ENCODE peak calls at places on chromosome 18, in eight cellular contexts. R is mesenteric fat pad, G is G401, P is HFFc6, Y is NCI-H748 treated with DMSO at 0.1 percent for 48 hours, T is A172, X is MV-4-11, J is NCI-H1105. S is an unnamed sample.
A peak's percentile ranks its signal among the peaks of the same experiment; 100 is the strongest.

GRCh38 chr18:58556333-58557012 is 72.4 kb downstream of the ALPK2 start:
- DNase-seq in R (no peak), G (no peak), P (no peak), Y (no peak), T (no peak), X (no peak), J (no peak), S (peak; percentile 6)

GRCh38 chr18:62460851-62461300 is 61.9 kb upstream of the ZCCHC2 start:
- DNase-seq in R (no peak), G (no peak), P (no peak), Y (no peak), T (no peak), X (peak; percentile 40), J (no peak), S (no peak)

GRCh38 chr18:39966275-39966674 is 1988.8 kb upstream of the PIK3C3 start:
- DNase-seq in R (no peak), G (peak; percentile 63), P (no peak), Y (no peak), T (no peak), X (no peak), J (peak; percentile 7), S (no peak)

GRCh38 chr18:332721-333513 is 65.1 kb upstream of the THOC1 start:
- DNase-seq in R (no peak), G (no peak), P (no peak), Y (no peak), T (no peak), X (no peak), J (no peak), S (no peak)

GRCh38 chr18:22726469-22726868 is 206.7 kb upstream of the RBBP8 start:
- DNase-seq in R (no peak), G (no peak), P (no peak), Y (no peak), T (no peak), X (no peak), J (no peak), S (no peak)

GRCh38 chr18:49335677-49336076 is 124.8 kb downstream of the DYM start:
- DNase-seq in R (no peak), G (no peak), P (no peak), Y (no peak), T (no peak), X (no peak), J (no peak), S (peak; percentile 28)

GRCh38 chr18:75489493-75490190 is 62.1 kb upstream of the SMIM21 start:
- DNase-seq in R (no peak), G (no peak), P (peak; percentile 97), Y (no peak), T (peak; percentile 93), X (no peak), J (no peak), S (no peak)

GRCh38 chr18:49917742-49918141 is 104.4 kb upstream of the ACAA2 start:
- DNase-seq in R (peak; percentile 59), G (no peak), P (no peak), Y (no peak), T (no peak), X (no peak), J (no peak), S (no peak)

GRCh38 chr18:65017372-65017760 is 733.4 kb upstream of the CDH7 start:
- DNase-seq in R (no peak), G (no peak), P (no peak), Y (no peak), T (no peak), X (no peak), J (no peak), S (no peak)

GRCh38 chr18:22828171-22828570 is 105.0 kb upstream of the RBBP8 start:
- DNase-seq in R (no peak), G (no peak), P (peak; percentile 59), Y (no peak), T (peak; percentile 68), X (no peak), J (no peak), S (no peak)

GRCh38 chr18:50183556-50183955 is 11.4 kb downstream of the MYO5B start:
- DNase-seq in R (no peak), G (no peak), P (no peak), Y (no peak), T (peak; percentile 15), X (no peak), J (no peak), S (no peak)

GRCh38 chr18:68796936-68797690 is 767 bp upstream of the CCDC102B start:
- DNase-seq in R (no peak), G (no peak), P (peak; percentile 25), Y (no peak), T (peak; percentile 48), X (no peak), J (no peak), S (no peak)

GRCh38 chr18:40367576-40367975 is 1587.5 kb upstream of the PIK3C3 start:
- DNase-seq in R (no peak), G (no peak), P (no peak), Y (no peak), T (no peak), X (no peak), J (no peak), S (no peak)

GRCh38 chr18:46343940-46344372 is 239.8 kb downstream of the HAUS1 start:
- DNase-seq in R (no peak), G (peak; percentile 12), P (no peak), Y (no peak), T (no peak), X (peak; percentile 11), J (peak; percentile 22), S (no peak)

GRCh38 chr18:45275367-45276113 is 339.7 kb upstream of the SLC14A2 start:
- DNase-seq in R (no peak), G (no peak), P (peak; percentile 35), Y (peak; percentile 37), T (no peak), X (no peak), J (no peak), S (peak; percentile 34)

GRCh38 chr18:74115046-74115445 is 32.6 kb downstream of the FBXO15 start:
- DNase-seq in R (no peak), G (no peak), P (peak; percentile 71), Y (no peak), T (no peak), X (no peak), J (no peak), S (no peak)

GRCh38 chr18:79823120-79823519 is 25.4 kb downstream of the KCNG2 start:
- DNase-seq in R (peak; percentile 41), G (no peak), P (no peak), Y (no peak), T (no peak), X (peak; percentile 44), J (no peak), S (no peak)

GRCh38 chr18:73235491-73235890 is 367.7 kb upstream of the NETO1 start:
- DNase-seq in R (no peak), G (no peak), P (peak; percentile 96), Y (no peak), T (peak; percentile 80), X (no peak), J (no peak), S (no peak)

GRCh38 chr18:22254088-22254487 is 84.7 kb downstream of the GATA6 start:
- DNase-seq in R (no peak), G (no peak), P (no peak), Y (no peak), T (no peak), X (no peak), J (no peak), S (no peak)

GRCh38 chr18:51235011-51235789 is 37.7 kb upstream of the MEX3C start:
- DNase-seq in R (no peak), G (no peak), P (no peak), Y (no peak), T (peak; percentile 83), X (peak; percentile 41), J (no peak), S (no peak)

S was measured in HAP-1.